ENCODE peak calls at places on chromosomes 12 and 14, in six cellular contexts. D is ovary, W is K562, Y is HCT116, N is heart left ventricle, K is Peyer's patch. V is an unnamed sample. For H3K36me3 and H3K4me1, the result is how much of the 10 kb centered on the place peaks cover.

GRCh38 chr12:132524405-132524804 is 34.5 kb downstream of the FBRSL1 start:
- DNase-seq in D (no peak), W (no peak), Y (no peak), N (no peak), K (no peak), V (no peak)

GRCh38 chr14:20781805-20782204 is 737 bp downstream of the RNASE6 start:
- DNase-seq in D (no peak), W (no peak), Y (no peak), N (no peak), K (no peak), V (no peak)

GRCh38 chr14:88597601-88598000 is 34.8 kb downstream of the ZC3H14 start:
- DNase-seq in D (no peak), W (no peak), Y (no peak), N (no peak), K (no peak), V (no peak)

GRCh38 chr12:113418213-113418879 is 3.8 kb upstream of the SDSL start:
- DNase-seq in D (peak), W (no peak), Y (no peak), N (no peak), K (no peak), V (no peak)

GRCh38 chr12:32454075-32454474 is 54.7 kb downstream of the FGD4 start:
- DNase-seq in D (no peak), W (no peak), Y (peak), N (no peak), K (no peak), V (no peak)

GRCh38 chr12:59055204-59055839 is 135.0 kb upstream of the LRIG3 start:
- DNase-seq in D (no peak), W (no peak), Y (peak), N (no peak), K (no peak), V (no peak)

GRCh38 chr12:116127858-116128257 is 149.6 kb downstream of the MED13L start:
- DNase-seq in D (no peak), W (no peak), Y (no peak), N (no peak), K (no peak), V (no peak)

GRCh38 chr12:2115101-2115845 is 62.5 kb downstream of the CACNA1C start:
- DNase-seq in D (no peak), W (no peak), Y (no peak), N (no peak), K (no peak), V (no peak)

GRCh38 chr14:60651936-60652673 is 2.8 kb upstream of the SIX1 start:
- DNase-seq in D (no peak), W (no peak), Y (no peak), N (no peak), K (no peak), V (no peak)

GRCh38 chr12:39461059-39461458 is 18.1 kb upstream of the KIF21A start:
- DNase-seq in D (no peak), W (no peak), Y (no peak), N (no peak), K (no peak), V (no peak)

GRCh38 chr12:65248656-65249633 is 29.5 kb upstream of the MSRB3 start:
- DNase-seq in D (no peak), W (no peak), Y (peak), N (no peak), K (no peak), V (no peak)

GRCh38 chr14:104223101-104223809 is 84.9 kb downstream of the KIF26A start:
- DNase-seq in D (peak), W (peak), Y (no peak), N (peak), K (no peak), V (no peak)

GRCh38 chr14:98172243-98172778 is 1099.7 kb downstream of the BCL11B start:
- DNase-seq in D (no peak), W (no peak), Y (no peak), N (no peak), K (no peak), V (no peak)

GRCh38 chr12:6809056-6809455 is 12.6 kb upstream of the GPR162 start:
- DNase-seq in D (no peak), W (no peak), Y (no peak), N (no peak), K (no peak), V (no peak)

GRCh38 chr14:41605550-41606248 is 977 bp upstream of the LRFN5 start:
- DNase-seq in D (peak), W (no peak), Y (no peak), N (no peak), K (no peak), V (no peak)

GRCh38 chr12:120145164-120145563 is 28.6 kb upstream of the RAB35 start:
- DNase-seq in D (no peak), W (no peak), Y (no peak), N (no peak), K (no peak), V (no peak)

GRCh38 chr12:120142231-120142877 is 25.8 kb upstream of the RAB35 start:
- DNase-seq in D (no peak), W (no peak), Y (no peak), N (no peak), K (no peak), V (no peak)

GRCh38 chr12:120150919-120151525 is 34.5 kb upstream of the RAB35 start:
- DNase-seq in D (no peak), W (no peak), Y (no peak), N (no peak), K (no peak), V (no peak)

GRCh38 chr12:120144215-120144614 is 27.7 kb upstream of the RAB35 start:
- DNase-seq in D (no peak), W (no peak), Y (no peak), N (no peak), K (no peak), V (no peak)

GRCh38 chr12:120148011-120148410 is 31.5 kb upstream of the RAB35 start:
- DNase-seq in D (no peak), W (no peak), Y (no peak), N (no peak), K (no peak), V (no peak)
- H3K36me3 ChIP-seq in D (under half), W (half or more), Y (half or more), N (under half), K (under half), V (half or more)

GRCh38 chr14:94380225-94381148 is 7.9 kb downstream of the SERPINA1 start:
- DNase-seq in D (no peak), W (no peak), Y (no peak), N (no peak), K (no peak), V (no peak)
- TF ChIP-seq POLR2A in D (no peak), W (no peak), Y (no peak), N (no peak), K (no peak), V (no peak)

DNA sequence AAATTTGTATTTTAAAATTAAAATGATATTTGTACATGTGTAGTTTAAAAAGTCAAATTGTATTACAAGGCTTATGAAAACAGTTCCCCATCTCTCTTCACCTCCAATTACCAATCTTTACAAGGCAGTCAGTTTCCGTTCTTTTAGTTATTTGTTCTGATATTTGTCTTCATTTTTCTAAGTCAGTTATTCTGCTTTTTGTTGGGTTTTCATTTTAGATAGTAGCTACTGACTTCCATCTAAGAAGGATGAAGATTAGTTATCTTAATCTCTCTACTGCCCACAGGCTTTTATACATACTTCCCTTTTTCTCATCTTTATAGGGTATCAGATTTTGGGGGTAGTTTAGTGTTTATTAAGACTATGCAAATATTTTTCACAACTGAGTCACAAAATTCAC is 38.4 kb downstream of the FRS2 start:
- DNase-seq in D (no peak), W (no peak), Y (no peak), N (no peak), K (no peak), V (no peak)
- H3K4me1 ChIP-seq in D (under half), W (under half), Y (under half), N (under half), K (under half), V (half or more)

DNA sequence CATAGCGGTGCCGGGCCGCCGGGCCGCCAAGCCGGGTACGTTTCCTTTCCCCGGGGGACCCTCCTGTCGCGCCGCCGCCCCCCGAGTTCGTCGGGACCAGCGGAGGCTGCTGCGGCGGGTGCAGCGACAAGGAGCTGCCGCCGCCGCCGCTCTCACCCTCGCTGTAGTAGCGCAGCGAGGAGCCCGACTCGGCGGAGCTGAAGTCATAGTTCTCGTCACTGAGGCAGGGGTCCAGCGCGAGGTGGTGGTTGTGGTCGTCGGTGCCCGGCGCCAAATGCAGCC is 555 bp downstream of the DDHD1 start:
- DNase-seq in D (no peak), W (no peak), Y (no peak), N (no peak), K (no peak), V (no peak)
- H3K36me3 ChIP-seq in D (under half), W (under half), Y (under half), N (under half), K (under half), V (under half)

DNA sequence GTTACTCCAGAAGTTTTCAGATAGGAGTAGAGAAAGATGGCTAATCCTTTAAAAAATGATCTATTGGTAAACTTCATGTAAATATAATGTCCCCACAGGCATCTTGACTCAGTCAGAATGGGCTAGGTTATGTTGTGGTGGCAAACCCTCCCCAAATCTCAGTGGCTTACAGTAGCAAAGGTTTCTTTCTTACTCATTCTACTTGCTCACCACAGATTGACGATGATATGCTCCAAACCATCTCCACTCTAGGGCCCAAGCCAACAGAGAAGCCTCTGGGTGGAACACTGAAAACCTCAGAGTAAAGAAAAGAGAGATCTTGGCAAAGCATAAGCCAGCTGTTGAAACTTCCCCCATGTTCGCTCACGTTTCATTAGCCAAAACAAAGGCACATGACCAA is 146.4 kb downstream of the EMP1 start:
- DNase-seq in D (no peak), W (no peak), Y (no peak), N (no peak), K (no peak), V (peak)
- TF ChIP-seq POLR2A in D (no peak), W (no peak), Y (no peak), N (no peak), K (no peak), V (no peak)

GRCh38 chr14:35340616-35341453 is 48.7 kb downstream of the PSMA6 start:
- DNase-seq in D (no peak), W (no peak), Y (no peak), N (no peak), K (no peak), V (no peak)
- H3K4me1 ChIP-seq in D (under half), W (under half), Y (under half), N (half or more), K (half or more), V (half or more)

GRCh38 chr12:88855301-88855700 is 275.0 kb upstream of the KITLG start:
- DNase-seq in D (no peak), W (no peak), Y (no peak), N (no peak), K (no peak), V (no peak)

GRCh38 chr12:88860846-88861245 is 280.6 kb upstream of the KITLG start:
- DNase-seq in D (no peak), W (no peak), Y (no peak), N (no peak), K (no peak), V (no peak)

GRCh38 chr12:88854260-88854659 is 274.0 kb upstream of the KITLG start:
- DNase-seq in D (no peak), W (no peak), Y (peak), N (no peak), K (no peak), V (no peak)

DNA sequence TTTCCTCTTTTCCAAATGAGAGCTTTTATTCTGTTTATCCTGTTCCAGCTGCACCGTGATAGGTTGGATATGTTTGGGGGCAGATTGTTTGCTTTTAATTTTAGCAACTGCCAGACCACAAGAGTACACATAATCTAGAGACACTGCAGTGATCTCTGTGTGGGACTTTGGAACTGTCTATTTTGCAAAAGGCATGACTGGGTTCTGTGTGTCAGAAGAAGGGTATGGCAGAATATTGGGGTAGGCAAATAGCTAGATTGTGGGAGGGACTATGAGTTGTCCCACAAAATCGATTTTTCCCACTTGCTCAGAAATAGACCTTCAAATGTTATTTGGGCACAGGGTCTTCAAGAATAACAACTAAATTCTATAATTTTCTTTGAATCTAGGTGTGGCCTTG is 275.9 kb upstream of the KITLG start:
- DNase-seq in D (no peak), W (no peak), Y (no peak), N (no peak), K (no peak), V (no peak)
- H3K36me3 ChIP-seq in D (under half), W (under half), Y (under half), N (under half), K (under half), V (under half)

GRCh38 chr12:46371718-46372130 is 849 bp downstream of the SLC38A2 start:
- DNase-seq in D (no peak), W (peak), Y (no peak), N (peak), K (peak), V (peak)

GRCh38 chr12:46373303-46374182 is 970 bp upstream of the SLC38A2 start:
- DNase-seq in D (peak), W (no peak), Y (no peak), N (peak), K (peak), V (no peak)

GRCh38 chr12:46372852-46373302 is 304 bp upstream of the SLC38A2 start:
- DNase-seq in D (no peak), W (peak), Y (no peak), N (no peak), K (no peak), V (no peak)

GRCh38 chr12:46370792-46371717 is 1.5 kb downstream of the SLC38A2 start:
- DNase-seq in D (peak), W (peak), Y (no peak), N (peak), K (peak), V (no peak)

DNA sequence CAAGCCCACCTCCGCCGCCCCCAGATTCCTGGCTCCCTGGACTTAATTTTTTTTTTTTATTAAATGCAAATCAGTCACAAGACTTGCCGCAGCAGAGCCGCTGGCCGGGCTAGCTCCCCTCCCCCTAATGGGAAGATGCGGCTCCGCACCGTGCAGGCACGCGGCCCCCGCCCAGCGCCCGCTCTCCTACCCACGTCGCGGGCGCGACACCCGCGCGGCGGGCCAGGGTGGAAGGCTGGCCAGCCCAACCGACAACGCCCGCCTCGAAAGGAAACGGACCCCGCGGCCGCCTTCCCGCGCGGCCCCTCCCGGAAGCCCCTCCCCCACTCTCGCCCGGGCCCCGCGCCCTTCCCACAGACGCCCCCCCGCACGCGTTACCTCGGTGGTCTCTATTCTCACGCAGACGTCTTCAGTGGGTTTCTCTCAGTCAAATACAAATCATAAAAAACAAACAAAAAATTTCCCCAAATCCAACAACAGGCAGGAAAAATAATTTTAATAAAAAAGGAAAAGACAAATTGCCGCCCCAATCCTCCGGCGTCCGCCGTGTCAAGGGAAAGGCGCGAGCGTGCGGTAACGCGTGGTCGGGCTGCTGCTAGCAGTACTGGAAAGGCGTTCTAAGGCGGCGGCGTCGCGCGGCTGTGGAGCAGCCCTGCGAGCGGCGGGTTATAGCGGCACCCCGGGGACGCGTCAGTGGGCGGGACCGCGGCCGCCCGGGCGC is at the start of gene SLC38A2:
- DNase-seq in D (peak), W (peak), Y (peak), N (peak), K (peak), V (peak)
- TF ChIP-seq POLR2A in D (peak), W (peak), Y (peak), N (peak), K (peak), V (peak)